ENCODE peak calls at places on chromosomes 7 and 10, in six cellular contexts. X, M, L, I, N and D are unnamed samples.

GRCh38 chr10:13865758-13866491 is 279.2 kb downstream of the PRPF18 start:
- DNase-seq in X (peak; percentile 72), M (no peak), L (peak; percentile 73), I (peak; percentile 40), N (peak; percentile 38), D (no peak)

GRCh38 chr7:107453388-107453787 is 16.5 kb upstream of the GPR22 start:
- DNase-seq in X (no peak), M (no peak), L (peak; percentile 10), I (no peak), N (no peak), D (no peak)

GRCh38 chr10:86727992-86728559 is 28.3 kb upstream of the BMPR1A start:
- DNase-seq in X (no peak), M (no peak), L (no peak), I (no peak), N (no peak), D (no peak)

GRCh38 chr7:83677180-83677866 is 28.4 kb upstream of the SEMA3E start:
- DNase-seq in X (peak; percentile 91), M (no peak), L (peak; percentile 99), I (no peak), N (no peak), D (no peak)

GRCh38 chr10:97332586-97333350 is 1.8 kb downstream of the FRAT2 start:
- DNase-seq in X (peak; percentile 73), M (no peak), L (peak; percentile 89), I (peak; percentile 60), N (peak; percentile 23), D (no peak)

GRCh38 chr10:91813251-91813650 is 15.0 kb downstream of the TNKS2 start:
- DNase-seq in X (no peak), M (no peak), L (no peak), I (no peak), N (no peak), D (no peak)

GRCh38 chr7:33185786-33186185 is 56.4 kb downstream of the BBS9 start:
- DNase-seq in X (peak; percentile 41), M (no peak), L (peak; percentile 69), I (no peak), N (no peak), D (peak; percentile 18)

GRCh38 chr7:30136339-30136738 is 1.6 kb downstream of the MTURN start:
- DNase-seq in X (peak; percentile 8), M (peak; percentile 55), L (no peak), I (no peak), N (no peak), D (no peak)

GRCh38 chr10:58674260-58674659 is 161.6 kb downstream of the BICC1 start:
- DNase-seq in X (no peak), M (no peak), L (no peak), I (no peak), N (no peak), D (no peak)

GRCh38 chr10:86411281-86411841 is 44.8 kb upstream of the GRID1 start:
- DNase-seq in X (no peak), M (no peak), L (peak; percentile 36), I (peak; percentile 19), N (no peak), D (peak; percentile 75)

GRCh38 chr10:43227911-43228782 is 38.7 kb downstream of the RASGEF1A start:
- DNase-seq in X (no peak), M (peak; percentile 45), L (no peak), I (peak; percentile 13), N (peak; percentile 9), D (no peak)

GRCh38 chr7:84368122-84368521 is 173.5 kb upstream of the SEMA3A start:
- DNase-seq in X (no peak), M (no peak), L (no peak), I (no peak), N (no peak), D (no peak)

GRCh38 chr10:101840741-101841453 is 2.7 kb downstream of the KCNIP2 start:
- DNase-seq in X (peak; percentile 59), M (peak; percentile 83), L (peak; percentile 83), I (peak; percentile 82), N (peak; percentile 81), D (peak; percentile 76)

GRCh38 chr7:81618400-81619014 is 151.3 kb downstream of the HGF start:
- DNase-seq in X (peak; percentile 87), M (no peak), L (peak; percentile 96), I (no peak), N (no peak), D (no peak)

GRCh38 chr10:86968271-86968993 is at the start of gene ADIRF:
- DNase-seq in X (peak; percentile 74), M (peak; percentile 85), L (no peak), I (peak; percentile 68), N (peak; percentile 65), D (no peak)

DNA sequence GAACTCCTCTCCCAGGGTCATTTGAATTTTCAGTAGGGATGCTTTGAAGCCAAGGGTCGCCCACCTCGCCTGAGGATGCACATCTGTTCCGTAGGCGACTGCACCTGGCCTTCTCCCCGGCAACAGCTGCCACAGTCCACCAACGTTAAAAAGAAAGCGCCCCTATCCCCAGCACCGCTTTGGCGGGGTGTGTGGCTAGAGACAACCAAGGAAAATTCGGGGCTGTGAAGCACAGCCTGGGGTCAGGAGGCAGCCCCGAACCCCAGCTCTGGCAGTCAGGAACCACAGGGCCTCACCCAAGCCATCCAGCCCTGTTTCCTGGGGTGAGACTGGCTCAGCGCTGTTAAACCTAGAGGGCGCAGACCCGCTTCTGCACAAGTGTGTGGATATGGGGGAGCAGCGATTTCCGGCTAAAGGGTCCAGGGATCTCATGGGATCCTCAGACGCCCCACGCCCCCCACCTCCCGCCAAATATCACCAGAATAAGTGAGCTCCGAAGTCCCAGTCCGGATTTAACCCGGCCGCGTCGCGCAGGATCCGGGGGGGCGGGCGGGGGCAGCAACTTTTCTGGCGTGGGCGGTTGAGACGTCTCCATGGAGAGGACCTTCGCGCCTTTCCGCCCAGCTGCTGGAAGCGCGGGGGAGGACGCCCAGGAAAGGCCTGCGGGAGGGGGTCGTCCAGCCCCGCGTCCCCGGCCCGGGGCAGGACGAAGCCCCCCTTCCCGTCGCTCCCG is 821 bp downstream of the ZC3HAV1L start:
- DNase-seq in X (peak; percentile 9), M (peak; percentile 57), L (peak; percentile 32), I (peak; percentile 41), N (peak; percentile 42), D (peak; percentile 65)
- TF ChIP-seq CTCF in X (no peak), M (no peak), L (no peak), I (no peak), N (no peak), D (peak; percentile 43)

GRCh38 chr7:92657391-92657790 is 67.2 kb upstream of the FAM133B start:
- DNase-seq in X (no peak), M (no peak), L (no peak), I (no peak), N (no peak), D (no peak)
- H3K4me1 ChIP-seq in X (no peaks in the 10 kb centered on the region), M (no peaks in the 10 kb centered on the region), L (no peaks in the 10 kb centered on the region), I (no peaks in the 10 kb centered on the region), N (no peaks in the 10 kb centered on the region), D (peaks cover 93% of the 10 kb centered on the region)

GRCh38 chr7:2471022-2471329 is 5.2 kb downstream of the GRIFIN start:
- DNase-seq in X (peak; percentile 68), M (no peak), L (peak; percentile 63), I (no peak), N (no peak), D (no peak)

GRCh38 chr7:2474224-2474623 is 2.0 kb downstream of the GRIFIN start:
- DNase-seq in X (no peak), M (no peak), L (no peak), I (no peak), N (no peak), D (no peak)

GRCh38 chr7:2471396-2471795 is 4.8 kb downstream of the GRIFIN start:
- DNase-seq in X (peak; percentile 29), M (no peak), L (peak; percentile 58), I (no peak), N (no peak), D (peak; percentile 56)

GRCh38 chr7:2473496-2474180 is 2.6 kb downstream of the GRIFIN start:
- DNase-seq in X (no peak), M (no peak), L (no peak), I (no peak), N (no peak), D (no peak)

GRCh38 chr7:2472744-2473143 is 3.5 kb downstream of the GRIFIN start:
- DNase-seq in X (no peak), M (no peak), L (no peak), I (no peak), N (no peak), D (no peak)
- TF ChIP-seq CTCF in X (peak; percentile 24), M (no peak), L (no peak), I (no peak), N (no peak), D (peak; percentile 6)

GRCh38 chr7:95279417-95279816 is 44.9 kb downstream of the PON1 start:
- DNase-seq in X (no peak), M (no peak), L (no peak), I (no peak), N (no peak), D (no peak)

DNA sequence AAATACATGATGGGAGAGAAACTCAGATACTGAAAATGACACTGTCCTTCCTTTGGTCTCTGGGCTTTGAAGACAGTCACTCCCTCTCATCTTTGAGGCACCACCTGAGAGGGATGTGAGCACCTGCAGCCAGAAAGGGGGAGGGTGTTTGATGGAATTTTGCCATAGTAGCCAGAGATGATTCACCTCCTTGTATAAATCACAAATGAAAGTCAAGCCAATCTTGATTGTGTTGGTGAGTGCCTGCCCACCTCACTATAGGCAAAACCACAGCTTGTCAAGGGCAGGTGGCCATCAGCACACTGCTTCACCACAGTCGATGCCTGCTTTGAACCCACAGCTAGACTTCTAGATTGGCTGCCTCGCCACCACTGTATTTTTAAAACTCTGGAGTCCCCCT is 48.2 kb downstream of the PON1 start:
- DNase-seq in X (peak; percentile 28), M (no peak), L (no peak), I (no peak), N (no peak), D (no peak)
- H3K4me1 ChIP-seq in X (no peaks in the 10 kb centered on the region), M (no peaks in the 10 kb centered on the region), L (no peaks in the 10 kb centered on the region), I (no peaks in the 10 kb centered on the region), N (no peaks in the 10 kb centered on the region), D (no peaks in the 10 kb centered on the region)

GRCh38 chr7:129740574-129740973 is 129.1 kb downstream of the NRF1 start:
- DNase-seq in X (no peak), M (no peak), L (no peak), I (no peak), N (no peak), D (no peak)

GRCh38 chr7:129742267-129742666 is 130.7 kb downstream of the NRF1 start:
- DNase-seq in X (no peak), M (no peak), L (no peak), I (no peak), N (no peak), D (no peak)

GRCh38 chr7:129741743-129742213 is 130.3 kb downstream of the NRF1 start:
- DNase-seq in X (no peak), M (no peak), L (no peak), I (no peak), N (no peak), D (no peak)

GRCh38 chr7:129741011-129741410 is 129.5 kb downstream of the NRF1 start:
- DNase-seq in X (no peak), M (no peak), L (no peak), I (no peak), N (peak; percentile 43), D (no peak)

DNA sequence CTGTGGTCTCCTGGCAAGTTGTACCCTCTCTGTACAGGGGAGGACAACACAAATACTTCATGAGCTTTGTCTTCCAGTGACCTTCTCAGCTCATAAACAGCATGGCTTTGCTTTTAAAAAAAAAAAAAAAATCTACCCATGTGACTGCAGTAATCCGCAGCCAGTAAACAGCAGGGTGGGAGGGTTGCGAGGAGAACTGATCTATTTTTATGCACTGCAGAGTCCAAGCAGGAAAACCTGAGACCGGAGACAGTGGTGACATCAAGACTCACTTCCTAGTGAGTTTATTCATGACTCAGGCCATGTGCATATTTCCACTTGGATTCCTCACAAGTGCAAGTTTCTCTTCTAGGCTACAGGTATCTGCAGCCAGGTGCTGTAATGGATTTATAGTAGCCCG is 127.9 kb downstream of the NRF1 start:
- DNase-seq in X (peak; percentile 16), M (no peak), L (no peak), I (no peak), N (peak; percentile 25), D (no peak)
- TF ChIP-seq CTCF in X (no peak), M (no peak), L (no peak), I (no peak), N (no peak), D (no peak)